ENCODE peak calls at places on chromosome 5, in four cellular contexts. E is endothelial cell of umbilical vein, F is IMR-90, N is mesendoderm. W is an unnamed sample. For H3K27me3, the result is how much of the 10 kb centered on the place peaks cover.

GRCh38 chr5:105812356-105812755 is 1858.4 kb downstream of the EFNA5 start:
- DNase-seq in E (no peak), F (peak), N (no peak), W (peak)

GRCh38 chr5:169112016-169112415 is 188.9 kb downstream of the SLIT3 start:
- DNase-seq in E (no peak), F (no peak), N (no peak), W (no peak)

GRCh38 chr5:127876384-127876783 is 173.2 kb downstream of the CCDC192 start:
- DNase-seq in E (no peak), F (no peak), N (no peak), W (no peak)

GRCh38 chr5:34002629-34003328 is 5.1 kb downstream of the AMACR start:
- DNase-seq in E (no peak), F (peak), N (peak), W (no peak)

GRCh38 chr5:141513627-141514329 is 24.9 kb downstream of the PCDHGC5 start:
- DNase-seq in E (peak), F (peak), N (peak), W (peak)

GRCh38 chr5:94469889-94470288 is 148.5 kb downstream of the KIAA0825 start:
- DNase-seq in E (no peak), F (peak), N (no peak), W (peak)

GRCh38 chr5:35440409-35440808 is 177.3 kb upstream of the SPEF2 start:
- DNase-seq in E (no peak), F (no peak), N (no peak), W (no peak)

GRCh38 chr5:54176066-54176835 is 134.1 kb downstream of the ARL15 start:
- DNase-seq in E (no peak), F (no peak), N (no peak), W (no peak)

GRCh38 chr5:73304381-73304780 is 131.4 kb downstream of the TMEM174 start:
- DNase-seq in E (no peak), F (no peak), N (no peak), W (peak)

GRCh38 chr5:1930880-1931589 is 48.3 kb upstream of the IRX4 start:
- DNase-seq in E (no peak), F (no peak), N (peak), W (no peak)

GRCh38 chr5:94463739-94464138 is 154.7 kb downstream of the KIAA0825 start:
- DNase-seq in E (no peak), F (peak), N (no peak), W (peak)

GRCh38 chr5:130708744-130709143 is 456.3 kb downstream of the HINT1 start:
- DNase-seq in E (peak), F (no peak), N (no peak), W (no peak)

GRCh38 chr5:72470817-72471216 is 36.4 kb downstream of the ZNF366 start:
- DNase-seq in E (no peak), F (peak), N (no peak), W (peak)

GRCh38 chr5:123785160-123786001 is 273.4 kb downstream of the CSNK1G3 start:
- DNase-seq in E (peak), F (peak), N (no peak), W (peak)

GRCh38 chr5:167585184-167585583 is 706.3 kb upstream of the WWC1 start:
- DNase-seq in E (no peak), F (no peak), N (no peak), W (no peak)

GRCh38 chr5:135186662-135187522 is 152.9 kb upstream of the PITX1 start:
- DNase-seq in E (no peak), F (peak), N (peak), W (peak)

GRCh38 chr5:67306997-67307580 is 110.5 kb upstream of the CD180 start:
- DNase-seq in E (no peak), F (no peak), N (peak), W (peak)

GRCh38 chr5:74233571-74233970 is 407.0 kb downstream of the ENC1 start:
- DNase-seq in E (peak), F (peak), N (no peak), W (peak)

GRCh38 chr5:148993283-148993936 is 69.5 kb downstream of the SH3TC2 start:
- DNase-seq in E (no peak), F (no peak), N (no peak), W (no peak)

GRCh38 chr5:142531977-142532376 is 153.9 kb downstream of the FGF1 start:
- DNase-seq in E (peak), F (no peak), N (no peak), W (no peak)

GRCh38 chr5:112878760-112879159 is 17.7 kb downstream of the SRP19 start:
- DNase-seq in E (peak), F (peak), N (peak), W (no peak)

GRCh38 chr5:95087819-95088317 is 197.0 kb downstream of the MCTP1 start:
- DNase-seq in E (no peak), F (no peak), N (no peak), W (no peak)

GRCh38 chr5:54301852-54302251 is 8.5 kb downstream of the ARL15 start:
- DNase-seq in E (no peak), F (no peak), N (no peak), W (no peak)

GRCh38 chr5:73218552-73219171 is 45.7 kb downstream of the TMEM174 start:
- DNase-seq in E (peak), F (peak), N (peak), W (peak)

GRCh38 chr5:126591549-126591948 is 3.5 kb downstream of the ALDH7A1 start:
- DNase-seq in E (no peak), F (no peak), N (no peak), W (no peak)

GRCh38 chr5:75265731-75266130 is 29.1 kb upstream of the ANKRD31 start:
- DNase-seq in E (peak), F (peak), N (peak), W (peak)

GRCh38 chr5:112146323-112146848 is 272.7 kb downstream of the EPB41L4A start:
- DNase-seq in E (no peak), F (peak), N (no peak), W (peak)

GRCh38 chr5:127647361-127647958 is 1.4 kb upstream of the CTXN3 start:
- DNase-seq in E (no peak), F (no peak), N (no peak), W (no peak)

GRCh38 chr5:150184006-150184405 is 5.9 kb upstream of the SLC6A7 start:
- DNase-seq in E (no peak), F (no peak), N (no peak), W (no peak)

GRCh38 chr5:107772418-107773310 is 101.9 kb upstream of the EFNA5 start:
- DNase-seq in E (peak), F (no peak), N (peak), W (peak)

GRCh38 chr5:54480296-54480695 is 24.8 kb downstream of the HSPB3 start:
- DNase-seq in E (no peak), F (peak), N (no peak), W (no peak)

GRCh38 chr5:87944553-87945320 is 323.9 kb downstream of the TMEM161B start:
- DNase-seq in E (no peak), F (no peak), N (peak), W (no peak)

GRCh38 chr5:168307925-168308584 is 16.6 kb downstream of the WWC1 start:
- DNase-seq in E (no peak), F (no peak), N (no peak), W (no peak)

GRCh38 chr5:136364307-136364706 is 1.0 kb downstream of the TRPC7 start:
- DNase-seq in E (no peak), F (no peak), N (no peak), W (peak)

GRCh38 chr5:124628721-124629596 is 117.5 kb downstream of the ZNF608 start:
- DNase-seq in E (no peak), F (peak), N (peak), W (peak)

GRCh38 chr5:150452914-150453313 is 3.4 kb upstream of the RPS14 start:
- DNase-seq in E (no peak), F (no peak), N (no peak), W (no peak)

GRCh38 chr5:139383275-139383992 is at the start of gene SLC23A1:
- DNase-seq in E (no peak), F (peak), N (no peak), W (peak)

GRCh38 chr5:122458278-122458872 is 146.3 kb downstream of the SNCAIP start:
- DNase-seq in E (peak), F (peak), N (peak), W (peak)

GRCh38 chr5:110846621-110847020 is 107.8 kb downstream of the SLC25A46 start:
- DNase-seq in E (no peak), F (no peak), N (no peak), W (peak)

GRCh38 chr5:35183243-35183955 is 46.9 kb downstream of the PRLR start:
- DNase-seq in E (peak), F (peak), N (peak), W (peak)

DNA sequence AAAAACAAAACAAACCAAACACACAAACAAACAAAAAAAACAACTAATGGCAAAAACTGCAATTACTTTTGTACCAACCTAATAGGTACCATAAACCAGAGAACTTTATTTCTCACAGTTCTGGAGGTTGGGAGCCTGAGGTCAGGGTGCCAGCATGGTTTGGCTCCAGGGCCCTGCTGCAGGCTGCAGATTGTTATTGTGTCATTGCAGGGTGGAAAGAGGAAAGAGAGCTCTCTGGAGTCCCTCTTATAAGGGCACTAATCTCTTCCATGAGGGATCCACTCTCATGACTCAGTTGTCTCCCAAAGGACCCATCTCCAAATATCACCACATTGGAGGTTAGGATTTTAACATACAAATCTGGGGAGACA is 64.9 kb upstream of the CPEB4 start:
- DNase-seq in E (no peak), F (no peak), N (no peak), W (no peak)
- H3K9ac ChIP-seq in E (no peak), F (no peak), N (no peak), W (no peak)

DNA sequence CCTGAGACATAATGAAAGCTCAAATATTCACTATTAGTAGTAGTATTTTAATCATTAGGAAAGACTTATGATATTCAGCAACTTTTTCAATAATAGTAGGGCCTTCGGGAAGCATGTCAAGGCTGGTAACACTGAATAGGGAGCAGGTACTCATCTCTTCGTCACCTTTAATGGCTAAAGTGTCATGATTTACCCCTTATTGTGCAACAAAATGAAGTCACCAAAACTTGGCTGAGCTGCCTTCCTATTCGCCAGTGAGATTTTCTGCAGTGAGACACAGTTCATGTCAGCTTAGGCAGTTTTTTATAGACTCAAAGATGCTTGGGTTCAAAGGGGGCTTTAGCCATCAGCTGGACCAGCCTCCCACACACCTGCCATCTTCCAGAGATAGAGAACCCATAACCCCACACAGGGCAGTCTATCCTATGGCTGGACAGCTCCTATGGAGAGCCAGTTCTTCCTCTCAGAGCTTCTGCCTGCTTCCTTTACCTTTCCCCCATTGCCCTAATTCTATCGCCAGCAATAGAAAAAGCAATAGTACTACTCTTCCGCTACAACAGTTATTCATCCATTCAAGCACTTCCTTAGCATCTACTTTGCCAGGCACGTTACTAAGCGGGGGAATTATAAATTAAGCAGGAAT is 2.3 kb upstream of the CPLX2 start:
- DNase-seq in E (no peak), F (no peak), N (no peak), W (no peak)
- H3K27me3 ChIP-seq in E (under half), F (under half), N (under half), W (half or more)

GRCh38 chr5:133246053-133246370 is 194.2 kb downstream of the HSPA4 start:
- DNase-seq in E (no peak), F (no peak), N (no peak), W (no peak)

GRCh38 chr5:133245191-133246052 is 193.6 kb downstream of the HSPA4 start:
- DNase-seq in E (peak), F (peak), N (peak), W (peak)

GRCh38 chr5:133247881-133248642 is 196.2 kb downstream of the HSPA4 start:
- DNase-seq in E (peak), F (peak), N (peak), W (no peak)

GRCh38 chr5:133247145-133247709 is 195.4 kb downstream of the HSPA4 start:
- DNase-seq in E (no peak), F (no peak), N (no peak), W (no peak)

GRCh38 chr5:133246376-133247144 is 194.7 kb downstream of the HSPA4 start:
- DNase-seq in E (no peak), F (peak), N (no peak), W (no peak)
- H3K9ac ChIP-seq in E (no peak), F (no peak), N (no peak), W (no peak)

GRCh38 chr5:115179068-115179958 is 9.6 kb upstream of the TRIM36 start:
- DNase-seq in E (no peak), F (no peak), N (peak), W (peak)
- H3K27me3 ChIP-seq in E (half or more), F (half or more), N (under half), W (half or more)

GRCh38 chr5:143826909-143827514 is 15.1 kb downstream of the HMHB1 start:
- DNase-seq in E (peak), F (peak), N (peak), W (peak)
- H3K9ac ChIP-seq in E (no peak), F (no peak), N (no peak), W (no peak)

DNA sequence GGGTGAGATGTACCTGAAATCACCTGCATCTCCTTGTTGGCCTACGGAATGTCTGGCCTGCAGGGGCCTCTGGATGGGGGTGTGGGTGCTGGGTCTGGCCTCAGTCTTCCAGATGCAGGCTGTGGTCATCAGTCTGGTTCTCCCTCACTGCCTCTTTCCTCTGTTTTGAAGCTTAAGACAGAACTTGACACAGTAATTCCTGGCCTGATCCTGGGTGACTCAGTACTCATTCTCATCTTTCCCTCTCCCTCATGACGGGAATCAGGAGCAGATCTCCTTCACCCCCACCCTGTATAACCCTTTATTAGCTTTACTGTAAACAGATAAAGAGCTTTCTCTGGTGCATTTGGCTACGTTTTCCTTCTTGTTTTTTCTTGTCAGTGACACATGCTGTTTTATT is 89.3 kb upstream of the ADAMTS16 start:
- DNase-seq in E (no peak), F (no peak), N (no peak), W (no peak)
- H3K27me3 ChIP-seq in E (under half), F (under half), N (under half), W (under half)

DNA sequence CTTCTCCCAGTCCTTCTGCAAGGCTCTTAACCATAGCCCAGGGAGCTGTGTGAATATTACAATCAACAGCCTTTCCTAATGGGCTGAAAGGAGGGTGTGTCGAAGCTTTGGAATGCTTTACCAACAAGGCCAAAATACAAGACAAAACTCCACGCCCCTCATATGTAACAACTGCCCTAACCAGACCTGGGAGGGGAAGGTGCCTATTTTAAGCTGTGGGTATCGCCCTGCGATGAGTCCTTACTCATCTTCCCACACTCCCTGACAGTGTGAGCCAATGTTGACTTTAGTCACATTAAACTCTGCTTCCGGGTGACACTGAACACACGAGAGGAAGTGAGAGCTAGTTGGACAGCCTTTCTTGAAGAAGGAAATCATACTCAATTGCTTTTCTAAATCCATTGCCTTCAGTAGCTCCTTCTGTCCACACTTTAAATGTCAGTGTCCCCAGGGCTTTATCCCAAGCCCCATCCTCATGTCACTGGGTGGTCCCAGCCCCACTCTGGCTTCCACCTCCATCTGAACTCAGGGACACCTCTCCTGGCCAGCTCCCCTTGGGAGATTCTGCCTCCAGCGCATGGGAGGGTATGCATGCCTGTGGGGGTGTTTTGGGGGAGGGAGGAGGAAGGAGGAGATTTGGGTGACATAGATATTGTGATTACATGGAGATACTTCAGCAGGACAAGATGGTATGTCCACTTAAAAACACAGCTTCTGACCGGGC is 6.5 kb upstream of the TBC1D9B start:
- DNase-seq in E (no peak), F (peak), N (peak), W (peak)
- H3K9ac ChIP-seq in E (no peak), F (no peak), N (no peak), W (no peak)

GRCh38 chr5:318931-319601 is 2.4 kb upstream of the AHRR start:
- DNase-seq in E (no peak), F (no peak), N (no peak), W (no peak)
- H3K27me3 ChIP-seq in E (under half), F (under half), N (under half), W (under half)

GRCh38 chr5:65481635-65482271 is at the start of gene ADAMTS6:
- DNase-seq in E (peak), F (peak), N (peak), W (peak)

GRCh38 chr5:65482727-65483473 is 1.2 kb upstream of the ADAMTS6 start:
- DNase-seq in E (peak), F (peak), N (peak), W (peak)

GRCh38 chr5:65485405-65485804 is 3.7 kb upstream of the ADAMTS6 start:
- DNase-seq in E (no peak), F (no peak), N (no peak), W (no peak)

GRCh38 chr5:65482280-65482726 is 583 bp upstream of the ADAMTS6 start:
- DNase-seq in E (peak), F (peak), N (no peak), W (peak)

DNA sequence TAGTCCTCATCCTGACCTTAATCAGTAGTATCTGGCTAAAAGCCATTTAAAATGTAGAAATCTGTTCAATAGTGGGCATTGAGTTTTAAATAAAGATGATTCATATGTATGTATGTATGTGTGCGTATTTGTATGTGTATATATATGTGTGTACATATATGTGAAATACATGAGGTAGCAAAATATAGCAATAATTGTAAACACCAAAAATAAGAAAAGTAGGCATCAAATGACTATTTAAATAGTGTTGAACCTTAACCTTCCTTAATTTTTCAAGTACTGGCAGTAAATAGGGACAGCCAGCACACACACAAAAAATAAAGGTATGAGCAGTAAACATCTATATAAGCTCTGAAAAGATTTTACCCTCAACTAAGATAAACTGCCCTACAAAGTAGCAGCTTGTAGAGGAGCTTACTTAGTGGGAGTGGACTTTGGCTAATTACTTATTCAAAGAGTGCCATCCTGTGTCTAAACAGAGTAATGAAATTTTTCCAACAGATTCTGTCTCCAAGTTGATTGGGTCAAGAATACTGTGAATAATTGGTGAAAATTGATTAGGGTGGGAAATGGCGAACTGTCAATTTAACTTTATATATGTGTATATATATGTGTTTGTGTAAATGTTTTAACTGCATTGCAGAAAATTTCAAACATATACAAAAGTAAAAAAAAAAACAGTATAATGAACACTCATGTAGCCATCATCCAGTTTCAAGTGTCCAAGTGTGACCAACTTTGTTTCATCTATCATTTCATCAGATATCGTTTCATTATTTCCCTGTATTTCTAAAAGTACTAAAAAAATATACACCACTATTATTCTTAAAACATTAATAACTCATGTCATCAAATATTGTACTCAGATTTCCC is 2.0 kb upstream of the ADAMTS6 start:
- DNase-seq in E (peak), F (peak), N (peak), W (peak)
- H3K9ac ChIP-seq in E (peak), F (peak), N (no peak), W (peak)

GRCh38 chr5:38456657-38457056 is 99.8 kb downstream of the LIFR start:
- DNase-seq in E (no peak), F (no peak), N (no peak), W (peak)
- H3K27me3 ChIP-seq in E (under half), F (under half), N (under half), W (under half)

W was measured in adipocyte.